ENCODE peak calls at places on chromosomes 1 and 21, in nine cellular contexts. I, S, D, Y, B, M, R, T and U are unnamed samples.

GRCh38 chr1:228210076-228210651 is 2.3 kb downstream of the OBSCN start:
- DNase-seq in R (no peak), S (no peak), M (no peak), Y (no peak), T (no peak), B (no peak), D (no peak), I (no peak), U (no peak)

GRCh38 chr1:8540266-8540926 is 222.5 kb downstream of the SLC45A1 start:
- DNase-seq in S (no peak), Y (no peak), M (no peak), B (peak), I (no peak), R (no peak), T (peak), D (peak), U (no peak)

GRCh38 chr1:153246825-153247224 is 12.7 kb upstream of the LORICRIN start:
- DNase-seq in B (no peak), T (no peak), I (no peak), S (no peak), R (no peak), D (no peak), M (no peak), Y (no peak), U (no peak)

GRCh38 chr1:154943649-154944421 is 7.3 kb upstream of the PMVK start:
- DNase-seq in M (peak), R (peak), T (peak), D (peak), B (no peak), I (no peak), S (peak), Y (peak), U (peak)

GRCh38 chr1:19563336-19564097 is 78.2 kb upstream of the CAPZB start:
- DNase-seq in R (no peak), B (no peak), I (no peak), D (peak), T (peak), S (no peak), Y (no peak), M (no peak), U (no peak)

GRCh38 chr1:32892368-32893197 is 6.3 kb downstream of the HPCA start:
- DNase-seq in B (no peak), R (peak), Y (peak), S (no peak), D (no peak), M (no peak), T (peak), I (peak), U (peak)

GRCh38 chr1:93771843-93772242 is 90.2 kb upstream of the BCAR3 start:
- DNase-seq in S (no peak), M (no peak), I (no peak), B (no peak), D (no peak), Y (no peak), T (no peak), R (no peak), U (no peak)

GRCh38 chr1:71651229-71651628 is 570.4 kb upstream of the ZRANB2 start:
- DNase-seq in D (peak), B (no peak), I (no peak), R (no peak), S (no peak), Y (no peak), M (no peak), T (no peak), U (no peak)

GRCh38 chr1:154320882-154321608 is at the start of gene AQP10:
- DNase-seq in Y (no peak), D (no peak), T (peak), M (no peak), R (no peak), I (no peak), S (no peak), B (peak), U (no peak)

GRCh38 chr1:234515411-234515810 is 36.4 kb upstream of the TARBP1 start:
- DNase-seq in D (peak), T (peak), S (no peak), M (no peak), B (no peak), R (no peak), Y (no peak), I (no peak), U (no peak)

GRCh38 chr21:44496196-44496899 is 41.0 kb downstream of the LRRC3 start:
- DNase-seq in D (no peak), R (no peak), T (no peak), S (no peak), M (no peak), I (no peak), B (no peak), Y (no peak), U (no peak)

GRCh38 chr21:17607684-17608083 is 5.0 kb downstream of the BTG3 start:
- DNase-seq in R (no peak), D (no peak), Y (no peak), T (no peak), S (no peak), I (no peak), B (peak), M (no peak), U (no peak)

GRCh38 chr1:238895911-238896310 is 490.5 kb upstream of the CHRM3 start:
- DNase-seq in S (no peak), B (peak), D (no peak), R (no peak), M (peak), Y (no peak), I (no peak), T (no peak), U (no peak)

GRCh38 chr1:29984544-29985375 is 738.6 kb downstream of the MATN1 start:
- DNase-seq in M (no peak), B (no peak), Y (no peak), I (no peak), S (no peak), R (no peak), D (no peak), T (no peak), U (no peak)

GRCh38 chr1:196380311-196380710 is 227.9 kb downstream of the KCNT2 start:
- DNase-seq in Y (no peak), I (no peak), R (no peak), T (no peak), D (no peak), S (no peak), M (no peak), B (no peak), U (no peak)

GRCh38 chr1:199272690-199273089 is 633.9 kb downstream of the PTPRC start:
- DNase-seq in D (peak), I (no peak), T (peak), M (no peak), R (peak), S (no peak), Y (peak), B (peak), U (peak)

GRCh38 chr1:163166886-163167555 is 35.7 kb downstream of the RGS5 start:
- DNase-seq in M (no peak), S (peak), Y (no peak), R (no peak), B (no peak), D (no peak), T (no peak), I (no peak), U (no peak)

GRCh38 chr1:232431748-232432147 is 198.2 kb downstream of the SIPA1L2 start:
- DNase-seq in R (no peak), D (no peak), B (no peak), T (no peak), M (no peak), Y (no peak), I (no peak), S (no peak), U (no peak)

GRCh38 chr1:19062258-19063029 is 106.0 kb upstream of the IFFO2 start:
- DNase-seq in T (no peak), I (no peak), R (peak), D (no peak), M (peak), B (no peak), Y (no peak), S (no peak), U (no peak)

GRCh38 chr1:25360596-25361581 is 22.8 kb downstream of the TMEM50A start:
- DNase-seq in Y (no peak), B (no peak), S (no peak), R (no peak), T (peak), M (no peak), I (no peak), D (peak), U (no peak)

GRCh38 chr1:31811605-31812004 is 4.2 kb downstream of the SPOCD1 start:
- DNase-seq in M (no peak), B (no peak), T (peak), S (no peak), Y (no peak), I (no peak), D (peak), R (no peak), U (no peak)

GRCh38 chr1:173410133-173410793 is 66.9 kb upstream of the PRDX6 start:
- DNase-seq in R (peak), M (no peak), Y (no peak), T (no peak), B (no peak), I (no peak), D (no peak), S (no peak), U (no peak)

GRCh38 chr21:44710294-44710665 is 1.1 kb downstream of the TSPEAR start:
- DNase-seq in R (no peak), D (no peak), S (no peak), I (no peak), T (no peak), B (no peak), M (no peak), Y (no peak), U (no peak)

GRCh38 chr1:53957231-53957818 is 11.2 kb downstream of the LRRC42 start:
- DNase-seq in D (peak), Y (no peak), T (peak), B (peak), S (no peak), I (no peak), M (no peak), R (no peak), U (no peak)

GRCh38 chr1:70075751-70076150 is 129.6 kb downstream of the LRRC40 start:
- DNase-seq in T (no peak), S (no peak), Y (no peak), B (no peak), M (no peak), R (no peak), D (no peak), I (no peak), U (no peak)

GRCh38 chr1:226600254-226600653 is 51.7 kb downstream of the STUM start:
- DNase-seq in M (no peak), D (no peak), S (no peak), B (no peak), T (no peak), Y (no peak), R (no peak), I (no peak), U (no peak)

GRCh38 chr1:168636200-168636599 is 59.8 kb downstream of the XCL1 start:
- DNase-seq in B (peak), I (no peak), M (peak), R (no peak), S (peak), D (no peak), T (peak), Y (no peak), U (no peak)
- TF ChIP-seq CTCF in B (peak), I (no peak), M (peak), R (no peak), S (no peak), D (peak), T (no peak), Y (peak), U (peak)

GRCh38 chr1:26788836-26789611 is 1.3 kb downstream of the PIGV start:
- DNase-seq in M (peak), T (peak), R (peak), S (peak), Y (peak), B (peak), I (peak), D (peak), U (peak)
- TF ChIP-seq CTCF in M (peak), T (peak), R (peak), S (peak), Y (peak), B (peak), I (no peak), D (peak), U (peak)

GRCh38 chr1:156281281-156282142 is 1.1 kb downstream of the SMG5 start:
- DNase-seq in S (peak), I (no peak), Y (peak), R (peak), T (peak), D (peak), M (peak), B (no peak), U (peak)
- TF ChIP-seq CTCF in S (peak), I (no peak), Y (no peak), R (no peak), T (peak), D (no peak), M (peak), B (peak), U (no peak)

GRCh38 chr1:160534823-160535605 is 12.0 kb upstream of the SLAMF6 start:
- DNase-seq in B (no peak), R (no peak), M (no peak), I (no peak), T (no peak), D (no peak), S (no peak), Y (no peak), U (no peak)
- TF ChIP-seq CTCF in B (peak), R (peak), M (peak), I (no peak), T (no peak), D (no peak), S (no peak), Y (no peak), U (peak)